ENCODE peak calls at places on chromosomes 11 and 22, in five cellular contexts. T, J, X, I and E are unnamed samples.

GRCh38 chr11:62461740-62462522 is 43.1 kb downstream of the SCGB1A1 start:
- DNase-seq in X (no peak), J (no peak), T (no peak), I (no peak), E (no peak)

GRCh38 chr22:45757068-45757467 is 85.4 kb downstream of the ATXN10 start:
- DNase-seq in X (no peak), T (peak; percentile 38), J (peak; percentile 28), I (no peak), E (no peak)

GRCh38 chr11:8732276-8732675 is 49.7 kb downstream of the RPL27A start:
- DNase-seq in T (no peak), X (no peak), I (no peak), J (no peak), E (no peak)

GRCh38 chr22:27093422-27093821 is 436.0 kb downstream of the MIAT start:
- DNase-seq in I (no peak), T (no peak), X (no peak), J (no peak), E (no peak)

GRCh38 chr11:4697583-4697982 is at the start of gene OR51E2:
- DNase-seq in X (peak; percentile 64), I (no peak), J (no peak), T (no peak), E (no peak)

GRCh38 chr11:86126862-86127261 is 58.0 kb upstream of the PICALM start:
- DNase-seq in T (no peak), I (no peak), J (no peak), X (no peak), E (no peak)

GRCh38 chr11:75288846-75289760 is 48.5 kb downstream of the TPBGL start:
- DNase-seq in T (no peak), X (no peak), J (no peak), I (no peak), E (no peak)

GRCh38 chr11:12185914-12186313 is 75.5 kb downstream of the MICAL2 start:
- DNase-seq in T (no peak), I (no peak), X (peak; percentile 33), J (no peak), E (no peak)

GRCh38 chr11:13663631-13664071 is 4.8 kb upstream of the FAR1 start:
- DNase-seq in X (no peak), J (no peak), I (no peak), T (no peak), E (no peak)

GRCh38 chr11:45385423-45385822 is 99.3 kb upstream of the SYT13 start:
- DNase-seq in J (no peak), I (no peak), T (no peak), X (no peak), E (no peak)

GRCh38 chr22:27472975-27473374 is 328.6 kb downstream of the MN1 start:
- DNase-seq in X (no peak), T (no peak), J (no peak), I (no peak), E (no peak)

GRCh38 chr11:96090711-96091110 is 166.8 kb upstream of the MTMR2 start:
- DNase-seq in X (no peak), I (no peak), T (no peak), J (no peak), E (no peak)

GRCh38 chr11:113484223-113484622 is 9.0 kb upstream of the DRD2 start:
- DNase-seq in J (no peak), T (no peak), X (no peak), I (no peak), E (no peak)

GRCh38 chr22:41094036-41094435 is 1.6 kb downstream of the EP300 start:
- DNase-seq in X (peak; percentile 7), J (no peak), I (no peak), T (no peak), E (no peak)

GRCh38 chr11:36016263-36016662 is 72.4 kb downstream of the LDLRAD3 start:
- DNase-seq in T (no peak), X (no peak), I (no peak), J (no peak), E (no peak)

GRCh38 chr22:18156878-18157713 is 7.1 kb downstream of the USP18 start:
- DNase-seq in I (no peak), J (peak; percentile 64), X (peak; percentile 67), T (peak; percentile 56), E (no peak)

GRCh38 chr11:27699926-27700350 is 317 bp downstream of the BDNF start:
- DNase-seq in T (no peak), J (no peak), I (peak; percentile 64), X (no peak), E (no peak)

GRCh38 chr11:92123540-92123939 is 101.1 kb upstream of the FAT3 start:
- DNase-seq in J (no peak), I (no peak), X (no peak), T (no peak), E (no peak)

GRCh38 chr11:87871071-87871470 is 304.2 kb downstream of the RAB38 start:
- DNase-seq in T (no peak), X (no peak), I (no peak), J (no peak), E (no peak)

GRCh38 chr11:122642472-122642922 is 13.0 kb upstream of the UBASH3B start:
- DNase-seq in J (no peak), T (no peak), I (no peak), X (no peak), E (peak; percentile 68)

GRCh38 chr11:67032830-67033555 is 10.1 kb downstream of the SYT12 start:
- DNase-seq in I (no peak), T (no peak), X (no peak), J (no peak), E (peak; percentile 22)

GRCh38 chr11:100247701-100248100 is 439.4 kb upstream of the ARHGAP42 start:
- DNase-seq in J (no peak), T (no peak), I (no peak), X (no peak), E (no peak)

GRCh38 chr11:6650980-6651379 is 4.6 kb downstream of the DCHS1 start:
- DNase-seq in I (no peak), T (no peak), X (no peak), J (no peak), E (no peak)

GRCh38 chr11:65013130-65013691 is 749 bp upstream of the ARL2 start:
- DNase-seq in I (peak; percentile 92), T (no peak), X (no peak), J (peak; percentile 87), E (no peak)